ENCODE peak calls at places on chromosomes 16 and 17, in four cellular contexts. J is NCI-H774, F is mesendoderm, Z is upper lobe of right lung. R is an unnamed sample.

GRCh38 chr17:6701719-6702118 is 11.4 kb downstream of the SLC13A5 start:
- DNase-seq in J (no peak), F (peak; percentile 75), Z (no peak), R (no peak)

GRCh38 chr17:70168044-70168978 is 1.0 kb upstream of the KCNJ2 start:
- DNase-seq in J (peak; percentile 79), F (peak; percentile 83), Z (peak; percentile 80), R (no peak)

GRCh38 chr16:23615805-23616204 is 19.7 kb upstream of the NDUFAB1 start:
- DNase-seq in J (no peak), F (no peak), Z (no peak), R (no peak)

GRCh38 chr17:75814900-75815373 is 29.3 kb downstream of the UNC13D start:
- DNase-seq in J (no peak), F (no peak), Z (no peak), R (peak; percentile 89)

GRCh38 chr17:31068291-31068690 is 26.5 kb upstream of the NF1 start:
- DNase-seq in J (no peak), F (peak; percentile 79), Z (no peak), R (no peak)

GRCh38 chr16:85750827-85751641 is at the start of gene C16orf74:
- DNase-seq in J (no peak), F (no peak), Z (peak; percentile 76), R (no peak)

GRCh38 chr16:30924086-30924714 is 828 bp downstream of the FBXL19 start:
- DNase-seq in J (no peak), F (peak; percentile 63), Z (no peak), R (no peak)

GRCh38 chr17:2071421-2072281 is 16.7 kb downstream of the HIC1 start:
- DNase-seq in J (no peak), F (no peak), Z (peak; percentile 70), R (no peak)

GRCh38 chr16:84780977-84781376 is 38.8 kb upstream of the CRISPLD2 start:
- DNase-seq in J (no peak), F (no peak), Z (no peak), R (no peak)

GRCh38 chr16:2473999-2474876 is 689 bp upstream of the TBC1D24 start:
- DNase-seq in J (no peak), F (no peak), Z (peak; percentile 81), R (no peak)

GRCh38 chr16:67141391-67141790 is 9.4 kb downstream of the B3GNT9 start:
- DNase-seq in J (no peak), F (no peak), Z (no peak), R (no peak)

GRCh38 chr16:10750793-10751192 is 7.2 kb downstream of the NUBP1 start:
- DNase-seq in J (no peak), F (no peak), Z (no peak), R (no peak)

GRCh38 chr16:4375717-4376116 is 4.1 kb downstream of the VASN start:
- DNase-seq in J (no peak), F (no peak), Z (no peak), R (no peak)

GRCh38 chr16:17589898-17590297 is 119.1 kb upstream of the XYLT1 start:
- DNase-seq in J (no peak), F (no peak), Z (no peak), R (no peak)

GRCh38 chr17:18261146-18261515 is 669 bp downstream of the MIEF2 start:
- DNase-seq in J (no peak), F (peak; percentile 67), Z (peak; percentile 91), R (peak; percentile 88)

GRCh38 chr17:78044280-78044835 is 84.2 kb downstream of the TMC6 start:
- DNase-seq in J (no peak), F (no peak), Z (no peak), R (no peak)

GRCh38 chr17:71959129-71959528 is 161.7 kb upstream of the SOX9 start:
- DNase-seq in J (no peak), F (no peak), Z (no peak), R (no peak)

GRCh38 chr17:35048685-35049379 is 14.7 kb downstream of the RFFL start:
- DNase-seq in J (no peak), F (no peak), Z (no peak), R (no peak)

GRCh38 chr16:31224092-31224955 is 7.4 kb upstream of the PYDC1 start:
- DNase-seq in J (no peak), F (no peak), Z (no peak), R (no peak)

GRCh38 chr17:69834494-69834893 is 240.5 kb upstream of the KCNJ16 start:
- DNase-seq in J (no peak), F (no peak), Z (no peak), R (no peak)

GRCh38 chr17:76593338-76593737 is 7.7 kb upstream of the ST6GALNAC2 start:
- DNase-seq in J (no peak), F (peak; percentile 42), Z (no peak), R (no peak)

GRCh38 chr17:76265624-76266243 is 586 bp downstream of the UBALD2 start:
- DNase-seq in J (peak; percentile 58), F (peak; percentile 71), Z (peak; percentile 84), R (no peak)

GRCh38 chr17:34750004-34750403 is 170.6 kb downstream of the TMEM132E start:
- DNase-seq in J (no peak), F (no peak), Z (no peak), R (no peak)

GRCh38 chr16:63302841-63303240 is 1266.6 kb upstream of the CDH8 start:
- DNase-seq in J (no peak), F (peak; percentile 45), Z (no peak), R (no peak)

GRCh38 chr17:56886288-56886721 is 27.5 kb downstream of the TRIM25 start:
- DNase-seq in J (no peak), F (no peak), Z (no peak), R (no peak)

GRCh38 chr16:46862555-46863447 is 21.4 kb upstream of the GPT2 start:
- DNase-seq in J (no peak), F (no peak), Z (no peak), R (no peak)

GRCh38 chr17:77420804-77421634 is 280.2 kb downstream of the SEC14L1 start:
- DNase-seq in J (peak; percentile 36), F (peak; percentile 95), Z (no peak), R (no peak)

GRCh38 chr16:4309833-4310266 is 6.0 kb upstream of the GLIS2 start:
- DNase-seq in J (peak; percentile 23), F (peak; percentile 98), Z (peak; percentile 86), R (peak; percentile 67)

GRCh38 chr17:44022246-44022645 is 7.5 kb upstream of the TMEM101 start:
- DNase-seq in J (no peak), F (no peak), Z (no peak), R (no peak)

R was measured in RWPE2.